ENCODE peak calls at places on chromosomes 13 and 19, in eight cellular contexts. M, C, T, Q, L, V, D and N are unnamed samples.

GRCh38 chr13:32443111-32443510 is 15.2 kb upstream of the N4BP2L1 start:
- DNase-seq in V (no peak), D (peak), L (peak), T (no peak), C (no peak), M (peak), Q (peak), N (peak)

GRCh38 chr19:45906221-45906620 is 3.8 kb upstream of the MYPOP start:
- DNase-seq in L (no peak), M (no peak), C (no peak), D (no peak), V (no peak), T (peak), Q (no peak), N (no peak)

GRCh38 chr13:93307166-93307565 is 80.6 kb downstream of the GPC6 start:
- DNase-seq in Q (no peak), C (no peak), D (no peak), M (no peak), L (no peak), T (no peak), V (no peak), N (no peak)

GRCh38 chr19:4773047-4773640 is 18.4 kb upstream of the FEM1A start:
- DNase-seq in T (no peak), D (no peak), L (no peak), V (no peak), C (no peak), Q (no peak), M (no peak), N (no peak)

GRCh38 chr19:38527466-38528136 is 90.2 kb downstream of the MAP4K1 start:
- DNase-seq in T (no peak), Q (no peak), M (peak), V (no peak), L (no peak), C (no peak), D (no peak), N (no peak)

GRCh38 chr19:44637390-44637764 is 6.3 kb upstream of the PVR start:
- DNase-seq in V (no peak), T (no peak), Q (no peak), M (no peak), C (no peak), D (no peak), L (no peak), N (no peak)

GRCh38 chr13:27281420-27281819 is 10.8 kb downstream of the RASL11A start:
- DNase-seq in D (no peak), T (no peak), C (no peak), L (no peak), Q (no peak), V (no peak), M (no peak), N (no peak)

GRCh38 chr13:98172570-98173405 is 4.3 kb downstream of the RNF113B start:
- DNase-seq in D (no peak), V (no peak), Q (no peak), M (no peak), L (peak), T (no peak), C (no peak), N (no peak)

GRCh38 chr19:47778089-47778953 is at the start of gene SELENOW:
- DNase-seq in C (no peak), M (peak), V (peak), L (peak), D (peak), T (peak), Q (peak), N (peak)

GRCh38 chr19:16871870-16872269 is 16.9 kb upstream of the F2RL3 start:
- DNase-seq in V (no peak), C (no peak), T (no peak), D (no peak), L (peak), Q (peak), M (no peak), N (no peak)

GRCh38 chr13:25018729-25019115 is 77.2 kb upstream of the PABPC3 start:
- DNase-seq in D (no peak), L (no peak), M (no peak), C (no peak), T (no peak), Q (no peak), V (no peak), N (no peak)

GRCh38 chr13:86446311-86446710 is 647.1 kb upstream of the SLITRK6 start:
- DNase-seq in Q (no peak), L (no peak), C (no peak), T (no peak), M (no peak), V (no peak), D (no peak), N (no peak)

GRCh38 chr19:48558018-48558684 is 6.2 kb downstream of the SULT2B1 start:
- DNase-seq in V (peak), T (peak), Q (no peak), D (no peak), M (no peak), C (no peak), L (peak), N (peak)

GRCh38 chr19:16594131-16594586 is 21.9 kb upstream of the SLC35E1 start:
- DNase-seq in L (no peak), Q (no peak), C (no peak), M (peak), D (no peak), T (no peak), V (no peak), N (peak)

GRCh38 chr19:39112338-39112890 is 13.2 kb upstream of the PAK4 start:
- DNase-seq in L (no peak), T (no peak), Q (no peak), M (no peak), V (peak), C (no peak), D (no peak), N (no peak)

GRCh38 chr13:85313761-85314503 is 485.3 kb downstream of the SLITRK6 start:
- DNase-seq in T (peak), L (peak), V (no peak), M (no peak), Q (peak), C (no peak), D (peak), N (no peak)

GRCh38 chr19:18192673-18193387 is at the start of gene MPV17L2:
- DNase-seq in L (peak), D (peak), V (peak), M (peak), Q (peak), C (peak), T (peak), N (peak)

GRCh38 chr13:60170414-60170813 is 6.7 kb upstream of the DIAPH3 start:
- DNase-seq in D (no peak), T (no peak), L (no peak), C (no peak), V (no peak), M (no peak), Q (no peak), N (no peak)

GRCh38 chr19:6023085-6023682 is 45.2 kb upstream of the RANBP3 start:
- DNase-seq in L (peak), V (no peak), D (no peak), C (no peak), T (peak), M (no peak), Q (peak), N (no peak)

GRCh38 chr13:50208826-50209335 is 193.6 kb downstream of the KCNRG start:
- DNase-seq in D (peak), T (peak), M (no peak), C (no peak), V (peak), L (peak), Q (peak), N (peak)

GRCh38 chr13:112744306-112745021 is 54.6 kb downstream of the ATP11A start:
- DNase-seq in D (no peak), M (no peak), V (no peak), C (no peak), L (peak), T (peak), Q (no peak), N (no peak)

GRCh38 chr13:24717217-24717616 is 37.0 kb downstream of the ATP12A start:
- DNase-seq in T (no peak), M (no peak), C (no peak), Q (no peak), V (no peak), D (no peak), L (no peak), N (no peak)

GRCh38 chr19:18058208-18059009 is 28.3 kb downstream of the IL12RB1 start:
- DNase-seq in T (peak), D (peak), V (peak), C (peak), Q (peak), L (peak), M (peak), N (peak)

GRCh38 chr19:49870309-49870901 is 3.0 kb upstream of the PNKP start:
- DNase-seq in T (no peak), V (no peak), D (peak), M (no peak), C (no peak), L (no peak), Q (no peak), N (no peak)

GRCh38 chr13:39971526-39971925 is 316.1 kb downstream of the COG6 start:
- DNase-seq in Q (no peak), M (no peak), T (no peak), L (no peak), V (no peak), C (no peak), D (no peak), N (no peak)

GRCh38 chr19:45464861-45465427 is 2.9 kb upstream of the FOSB start:
- DNase-seq in L (no peak), Q (no peak), C (no peak), M (no peak), D (no peak), T (no peak), V (no peak), N (no peak)

GRCh38 chr13:73169971-73170370 is 111.2 kb downstream of the KLF5 start:
- DNase-seq in M (no peak), C (no peak), T (no peak), D (no peak), V (no peak), L (no peak), Q (no peak), N (no peak)

GRCh38 chr13:101415358-101416174 is 742 bp downstream of the NALCN start:
- DNase-seq in M (no peak), V (no peak), D (no peak), Q (peak), C (no peak), T (no peak), L (no peak), N (no peak)

GRCh38 chr19:48554385-48555091 is 2.6 kb downstream of the SULT2B1 start:
- DNase-seq in C (no peak), D (no peak), L (peak), T (no peak), M (no peak), Q (no peak), V (peak), N (no peak)

GRCh38 chr13:73168226-73168992 is 109.6 kb downstream of the KLF5 start:
- DNase-seq in D (no peak), M (no peak), C (no peak), V (no peak), L (no peak), T (no peak), Q (peak), N (no peak)

GRCh38 chr19:47157455-47158321 is 27.1 kb downstream of the SAE1 start:
- DNase-seq in Q (peak), D (no peak), V (peak), M (peak), C (no peak), T (peak), L (peak), N (peak)

GRCh38 chr19:54429176-54429495 is 13.9 kb downstream of the TTYH1 start:
- DNase-seq in C (no peak), D (no peak), Q (no peak), V (no peak), M (no peak), L (no peak), T (no peak), N (no peak)

DNA sequence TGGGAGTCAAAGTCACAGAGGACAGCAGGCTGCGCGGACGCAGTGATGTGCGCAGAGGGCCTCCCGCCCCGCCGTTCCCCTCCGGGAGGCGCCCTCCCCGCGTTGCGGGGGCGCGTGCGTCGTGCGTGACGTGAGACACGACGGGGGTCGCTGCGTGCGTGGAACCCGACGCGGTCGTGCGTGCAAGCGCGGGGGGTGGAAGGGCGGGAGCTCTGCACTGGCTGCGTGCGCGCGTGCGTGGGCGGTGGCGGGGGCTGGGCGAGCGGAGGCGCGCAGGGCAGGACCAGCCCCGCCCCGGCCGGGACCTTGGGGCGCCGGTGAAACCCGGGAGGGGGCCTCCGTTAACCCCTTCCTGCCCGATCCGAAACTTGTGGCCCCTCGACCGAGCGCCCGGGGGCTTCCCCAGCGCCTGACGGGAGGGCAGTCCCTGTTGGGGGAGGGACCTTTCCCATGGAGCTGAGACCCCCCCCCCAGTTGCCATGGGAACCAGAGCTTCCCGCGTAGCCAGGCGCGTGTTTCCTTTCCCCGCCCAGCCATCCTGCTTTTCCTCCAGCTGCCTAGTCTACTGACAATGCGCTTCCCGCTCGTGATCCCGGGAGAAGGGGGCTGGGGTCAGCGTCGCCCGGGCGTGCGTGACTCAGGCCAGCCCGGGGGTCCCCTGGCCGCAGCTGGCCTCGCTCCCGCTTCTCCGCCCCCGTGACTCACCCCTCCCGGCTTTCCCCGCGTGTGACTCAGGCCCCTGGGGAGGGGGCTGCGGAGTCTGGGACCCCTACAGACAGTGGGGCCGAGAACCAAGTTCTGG is 7.3 kb upstream of the HOOK2 start:
- DNase-seq in C (no peak), T (peak), V (peak), D (peak), L (peak), M (peak), Q (peak), N (peak)
- TF ChIP-seq CTCF in C (no peak), T (no peak), V (no peak), D (peak), L (peak), M (no peak), Q (peak), N (no peak)

DNA sequence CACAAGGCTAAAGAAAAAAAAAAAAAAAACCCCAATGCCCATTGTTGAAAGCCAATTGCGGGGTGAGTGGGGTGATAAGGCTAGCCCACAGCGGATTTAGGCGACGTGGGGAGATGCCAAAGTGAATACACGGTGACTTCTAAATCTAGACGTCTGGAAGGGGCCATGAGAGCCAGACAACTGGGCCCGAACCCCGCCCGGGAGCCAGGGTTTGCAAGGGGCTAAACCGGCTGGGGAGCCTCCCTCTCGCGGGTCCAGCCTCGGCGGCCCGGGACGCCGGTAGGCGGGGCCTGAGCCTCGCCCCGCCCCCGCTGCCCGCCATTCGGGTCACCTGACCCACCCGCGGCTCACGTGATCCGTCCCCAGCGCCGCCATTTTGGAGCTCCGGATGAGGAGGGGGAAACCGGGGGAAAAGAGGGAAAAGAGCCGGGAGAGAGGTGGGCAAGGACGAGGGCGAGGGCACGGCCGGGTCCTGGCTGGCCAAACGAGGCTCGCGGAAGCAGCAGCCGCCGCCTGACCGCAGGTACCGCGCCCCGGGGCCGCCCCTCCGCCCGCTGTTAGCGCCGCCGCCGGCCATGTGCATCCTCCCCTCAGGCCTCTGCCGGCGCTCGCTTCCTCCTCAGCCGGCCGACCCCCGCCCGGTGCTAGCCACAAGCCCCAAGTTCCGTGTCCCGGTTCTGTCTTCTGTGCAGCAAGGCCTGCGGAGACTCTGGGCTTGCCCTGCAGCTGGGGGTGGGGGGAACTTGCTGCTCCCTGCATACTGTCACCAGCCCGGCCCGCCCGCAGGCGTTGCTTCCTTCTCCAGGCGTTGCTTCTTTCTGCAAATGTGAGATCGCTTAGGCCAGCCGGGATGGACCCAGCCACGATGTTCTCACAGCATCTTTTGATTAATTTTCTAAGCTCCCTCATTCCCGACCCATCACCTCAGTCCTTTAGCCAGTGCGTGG is at the start of gene ZNF507:
- DNase-seq in M (peak), L (peak), V (peak), Q (peak), D (peak), T (peak), C (peak), N (peak)
- TF ChIP-seq CTCF in M (no peak), L (no peak), V (no peak), Q (no peak), D (no peak), T (no peak), C (no peak), N (no peak)

DNA sequence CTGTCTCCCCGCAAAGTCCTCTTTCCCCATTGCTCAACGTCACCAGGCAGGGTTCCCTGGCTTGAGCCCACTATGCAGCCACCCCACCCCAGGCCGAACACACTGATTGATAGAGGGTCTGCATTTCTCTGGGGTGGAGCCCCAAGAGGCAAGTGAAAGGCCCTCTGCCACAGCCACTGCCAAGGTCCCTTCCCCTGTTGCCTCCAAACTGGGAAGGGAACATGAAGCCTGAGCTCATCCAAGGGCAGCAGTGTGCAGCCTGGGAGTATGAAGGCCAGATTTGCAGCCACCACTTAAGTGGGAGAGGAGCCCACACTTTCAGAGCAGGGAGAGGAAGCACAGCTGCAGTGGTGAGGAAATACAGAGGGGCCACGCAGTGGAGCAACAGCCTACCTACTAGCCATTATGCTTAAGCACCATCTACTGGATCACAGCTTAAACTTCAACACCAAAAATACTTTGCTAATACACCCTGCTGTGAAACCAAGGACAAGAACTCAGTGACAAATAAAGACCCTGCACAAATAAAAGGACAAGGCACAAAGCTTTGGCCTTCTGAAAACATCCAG is 48.6 kb downstream of the UBL3 start:
- DNase-seq in D (no peak), C (no peak), V (no peak), M (no peak), Q (no peak), L (peak), T (no peak), N (peak)
- TF ChIP-seq CTCF in D (no peak), C (no peak), V (no peak), M (no peak), Q (no peak), L (no peak), T (no peak), N (no peak)

GRCh38 chr19:1279261-1279660 is 3.9 kb downstream of the FAM174C start:
- DNase-seq in L (no peak), C (no peak), T (no peak), Q (no peak), M (no peak), D (no peak), V (no peak), N (no peak)

GRCh38 chr19:1278713-1279112 is 3.4 kb downstream of the FAM174C start:
- DNase-seq in D (no peak), L (no peak), Q (no peak), V (no peak), T (no peak), M (no peak), C (no peak), N (no peak)

GRCh38 chr19:1277061-1277460 is 1.7 kb downstream of the FAM174C start:
- DNase-seq in C (no peak), D (no peak), M (no peak), L (no peak), T (no peak), V (no peak), Q (no peak), N (no peak)

GRCh38 chr19:1276620-1277007 is 1.3 kb downstream of the FAM174C start:
- DNase-seq in T (no peak), D (no peak), C (no peak), Q (no peak), L (no peak), M (peak), V (no peak), N (no peak)

DNA sequence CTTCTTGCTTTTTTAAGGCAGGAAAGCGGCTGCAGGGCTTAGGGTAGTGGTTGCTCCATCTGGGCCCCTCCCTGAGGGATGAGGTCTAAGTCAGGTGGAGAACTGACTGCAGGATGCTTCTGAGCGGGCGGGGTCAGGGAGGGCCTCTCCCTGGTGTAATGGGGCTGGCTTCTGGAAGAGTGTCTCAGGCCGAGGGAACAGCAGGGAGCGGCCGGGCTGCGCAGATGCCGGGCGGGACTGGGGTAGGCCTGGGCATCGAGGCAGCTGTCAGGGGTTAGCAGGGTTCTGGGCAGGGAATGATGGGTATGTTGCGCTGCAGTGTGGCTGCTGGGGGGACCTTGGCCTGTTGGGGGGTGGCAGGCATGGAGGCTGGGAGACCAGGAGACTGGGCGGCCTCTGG is 2.7 kb downstream of the FAM174C start:
- DNase-seq in L (no peak), V (no peak), T (no peak), D (no peak), C (no peak), M (no peak), Q (no peak), N (no peak)
- TF ChIP-seq CTCF in L (no peak), V (no peak), T (no peak), D (no peak), C (no peak), M (no peak), Q (no peak), N (no peak)

GRCh38 chr13:22112956-22113750 is 442.3 kb downstream of the FGF9 start:
- DNase-seq in Q (no peak), L (no peak), D (no peak), M (no peak), C (no peak), V (no peak), T (no peak), N (no peak)
- TF ChIP-seq CTCF in Q (no peak), L (no peak), D (no peak), M (no peak), C (no peak), V (no peak), T (no peak), N (no peak)

DNA sequence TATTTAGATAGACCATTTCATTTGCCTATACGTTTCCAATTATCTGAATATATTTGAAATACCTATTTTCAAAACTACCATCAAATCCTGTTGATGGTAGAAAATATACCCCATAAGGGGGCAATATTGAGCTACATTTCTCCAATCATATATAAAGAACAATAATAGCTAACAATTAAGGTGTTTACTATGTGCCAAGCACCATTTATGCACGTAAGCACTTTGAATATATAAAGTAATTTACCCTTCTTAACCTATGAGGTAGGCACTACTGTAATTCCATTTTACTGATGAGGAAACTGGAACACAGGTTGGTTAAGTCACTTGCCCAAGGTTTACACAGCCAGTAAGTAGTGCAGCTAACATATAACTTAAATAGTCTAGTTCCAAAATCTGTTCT is 79.2 kb downstream of the UBL3 start:
- DNase-seq in D (no peak), T (peak), Q (peak), V (no peak), L (peak), M (no peak), C (no peak), N (no peak)
- TF ChIP-seq CTCF in D (peak), T (peak), Q (no peak), V (no peak), L (peak), M (peak), C (no peak), N (no peak)